ENCODE peak calls at places on chromosomes 3 and 15, in five cellular contexts. D is epithelial cell of proximal tubule, H is HFFc6, O is fibroblast of lung, E is GM12865. S is an unnamed sample.

GRCh38 chr3:153414972-153415371 is 252.9 kb downstream of the RAP2B start:
- DNase-seq in H (no peak), D (no peak), O (no peak), E (no peak), S (no peak)

GRCh38 chr15:60419752-60420151 is 22.0 kb upstream of the ANXA2 start:
- DNase-seq in D (no peak), O (peak; percentile 55), H (peak; percentile 35), E (no peak), S (no peak)

GRCh38 chr15:62985768-62986167 is 56.8 kb upstream of the TPM1 start:
- DNase-seq in D (no peak), H (peak; percentile 63), E (no peak), O (peak; percentile 21), S (no peak)

GRCh38 chr3:172321035-172321434 is 127.2 kb downstream of the GHSR start:
- DNase-seq in D (no peak), O (peak; percentile 20), H (no peak), E (peak; percentile 39), S (no peak)

GRCh38 chr3:107629556-107629955 is 106.8 kb downstream of the BBX start:
- DNase-seq in H (no peak), E (no peak), D (no peak), O (peak; percentile 37), S (no peak)

GRCh38 chr15:29936353-29937049 is 114.2 kb upstream of the TJP1 start:
- DNase-seq in H (no peak), D (no peak), O (peak; percentile 37), E (no peak), S (no peak)

GRCh38 chr3:6921041-6921440 is 60.1 kb downstream of the GRM7 start:
- DNase-seq in H (no peak), D (no peak), E (no peak), O (no peak), S (no peak)

GRCh38 chr3:49867871-49868321 is 1.8 kb downstream of the CAMKV start:
- DNase-seq in O (peak; percentile 49), E (peak; percentile 33), H (no peak), D (no peak), S (no peak)

GRCh38 chr3:4980229-4981159 is 1.3 kb downstream of the BHLHE40 start:
- DNase-seq in E (peak; percentile 91), O (peak; percentile 93), D (no peak), H (peak; percentile 92), S (peak; percentile 92)

GRCh38 chr15:39720721-39721611 is 61.7 kb downstream of the FSIP1 start:
- DNase-seq in E (no peak), O (peak; percentile 34), H (peak; percentile 82), D (no peak), S (no peak)

GRCh38 chr3:128217702-128218475 is 64.6 kb downstream of the EEFSEC start:
- DNase-seq in O (peak; percentile 84), D (peak; percentile 46), H (no peak), E (peak; percentile 46), S (no peak)

GRCh38 chr15:68808770-68809169 is 11.9 kb downstream of the ANP32A start:
- DNase-seq in E (no peak), O (no peak), D (no peak), H (no peak), S (no peak)

GRCh38 chr3:14564741-14565140 is 24.6 kb upstream of the GRIP2 start:
- DNase-seq in D (no peak), O (no peak), E (no peak), H (no peak), S (no peak)

GRCh38 chr3:24129549-24129948 is 184.5 kb downstream of the NR1D2 start:
- DNase-seq in O (no peak), H (no peak), E (no peak), D (no peak), S (no peak)

GRCh38 chr3:162134571-162134970 is 638.0 kb downstream of the OTOL1 start:
- DNase-seq in O (no peak), D (no peak), H (no peak), E (peak; percentile 36), S (no peak)

GRCh38 chr3:40337136-40338108 is 27.9 kb downstream of the EIF1B start:
- DNase-seq in D (no peak), E (peak; percentile 62), H (no peak), O (no peak), S (no peak)

GRCh38 chr15:67132276-67132675 is 66.9 kb downstream of the SMAD3 start:
- DNase-seq in D (no peak), E (no peak), O (no peak), H (no peak), S (no peak)

GRCh38 chr15:98906712-98907083 is 100.9 kb downstream of the PGPEP1L start:
- DNase-seq in H (peak; percentile 15), D (no peak), O (no peak), E (no peak), S (no peak)

GRCh38 chr15:81165565-81165964 is 31.1 kb upstream of the IL16 start:
- DNase-seq in H (no peak), O (no peak), D (no peak), E (no peak), S (no peak)

GRCh38 chr15:81161851-81162250 is 27.8 kb downstream of the CFAP161 start:
- DNase-seq in O (no peak), E (peak; percentile 37), H (no peak), D (no peak), S (no peak)

GRCh38 chr15:81166949-81167816 is 29.5 kb upstream of the IL16 start:
- DNase-seq in D (no peak), H (no peak), E (no peak), O (peak; percentile 36), S (no peak)

GRCh38 chr15:81161215-81161673 is 27.2 kb downstream of the CFAP161 start:
- DNase-seq in O (no peak), H (no peak), D (no peak), E (peak; percentile 38), S (no peak)

GRCh38 chr15:81163961-81164800 is 30.1 kb downstream of the CFAP161 start:
- DNase-seq in E (no peak), D (no peak), O (peak; percentile 86), H (peak; percentile 67), S (no peak)
- TF ChIP-seq CTCF in E (no peak), D (peak; percentile 25), O (peak; percentile 27), H (no peak), S (no peak)

DNA sequence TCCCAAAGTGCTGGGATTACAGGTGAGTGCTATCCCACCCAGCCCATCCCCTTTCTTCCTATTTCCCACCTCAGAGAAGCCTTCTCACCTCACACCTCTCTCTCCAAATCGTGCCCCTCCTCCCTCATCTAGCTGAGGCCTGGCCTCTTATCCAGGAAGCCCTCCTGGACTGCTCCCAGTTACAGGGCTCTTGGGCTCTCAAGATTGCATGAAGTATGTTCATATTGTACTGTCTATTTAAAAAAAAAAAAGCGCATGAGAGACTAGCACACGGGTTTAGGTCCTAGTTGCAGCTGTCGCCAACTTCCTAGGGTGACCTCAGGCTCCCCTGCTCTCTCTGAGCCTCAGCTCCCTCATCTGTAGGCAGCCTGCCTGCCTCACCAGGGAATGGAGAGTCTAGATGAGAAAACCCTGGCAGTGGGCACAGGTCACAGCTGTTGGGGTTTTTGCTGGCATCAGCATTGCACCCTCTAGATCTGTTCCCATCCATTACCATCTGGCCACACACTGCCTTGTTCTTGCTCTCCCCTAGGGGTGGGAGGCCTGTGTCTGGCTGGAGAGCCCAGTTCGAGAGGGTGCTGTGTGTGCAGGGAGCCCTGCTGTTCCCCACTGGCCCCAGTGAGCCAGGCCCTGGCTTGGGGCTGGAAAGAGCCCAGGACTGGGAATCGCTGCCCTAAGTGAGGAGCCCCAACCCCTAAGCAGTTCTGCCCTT is 24.2 kb upstream of the C15orf39 start:
- DNase-seq in E (no peak), D (no peak), H (no peak), O (peak; percentile 58), S (no peak)
- TF ChIP-seq CTCF in E (no peak), D (no peak), H (no peak), O (no peak), S (no peak)

GRCh38 chr3:38738630-38739395 is 77.2 kb downstream of the SCN10A start:
- DNase-seq in E (peak; percentile 41), H (peak; percentile 35), D (no peak), O (peak; percentile 41), S (no peak)
- TF ChIP-seq CTCF in E (peak; percentile 69), H (peak; percentile 85), D (peak; percentile 80), O (peak; percentile 81), S (no peak)

GRCh38 chr3:89114841-89115223 is 7.4 kb downstream of the EPHA3 start:
- DNase-seq in H (no peak), O (no peak), E (no peak), D (no peak), S (no peak)

GRCh38 chr3:89116486-89116885 is 9.1 kb downstream of the EPHA3 start:
- DNase-seq in O (peak; percentile 14), D (no peak), E (no peak), H (no peak), S (no peak)

GRCh38 chr3:89113344-89113743 is 5.9 kb downstream of the EPHA3 start:
- DNase-seq in H (no peak), D (no peak), O (no peak), E (no peak), S (no peak)

GRCh38 chr3:89113887-89114840 is 6.7 kb downstream of the EPHA3 start:
- DNase-seq in H (no peak), D (peak; percentile 59), E (peak; percentile 46), O (peak; percentile 70), S (no peak)
- TF ChIP-seq CTCF in H (peak; percentile 46), D (peak; percentile 67), E (peak; percentile 61), O (peak; percentile 78), S (no peak)

GRCh38 chr3:16366581-16366980 is 101.6 kb downstream of the OXNAD1 start:
- DNase-seq in E (no peak), O (no peak), H (no peak), D (no peak), S (no peak)
- TF ChIP-seq CTCF in E (no peak), O (no peak), H (no peak), D (no peak), S (no peak)